ENCODE peak calls at places on chromosome 1, in eight cellular contexts. One of them, this sample, is unnamed.

GRCh38 chr1:24803987-24804530 is 58.8 kb downstream of the CLIC4 start:
- DNase-seq in A549: no peak
- DNase-seq in cardiac muscle cell: peak
- DNase-seq in OCI-LY7: no peak
- DNase-seq in thoracic aorta: no peak
- DNase-seq in uterus: no peak
- DNase-seq in fibroblast of lung: no peak
- DNase-seq in fibroblast of mammary gland: no peak
- DNase-seq in this sample: no peak

GRCh38 chr1:57101171-57101570 is 135.4 kb upstream of the C8B start:
- DNase-seq in A549: no peak
- DNase-seq in cardiac muscle cell: no peak
- DNase-seq in fibroblast of mammary gland: peak
- DNase-seq in fibroblast of lung: peak
- DNase-seq in uterus: no peak
- DNase-seq in thoracic aorta: no peak
- DNase-seq in OCI-LY7: no peak
- DNase-seq in this sample: no peak

GRCh38 chr1:208069317-208069716 is 158.4 kb upstream of the CD34 start:
- DNase-seq in fibroblast of mammary gland: no peak
- DNase-seq in A549: no peak
- DNase-seq in cardiac muscle cell: no peak
- DNase-seq in uterus: no peak
- DNase-seq in fibroblast of lung: no peak
- DNase-seq in thoracic aorta: no peak
- DNase-seq in OCI-LY7: no peak
- DNase-seq in this sample: no peak

GRCh38 chr1:7646981-7647901 is 123.9 kb upstream of the VAMP3 start:
- DNase-seq in thoracic aorta: no peak
- DNase-seq in fibroblast of mammary gland: peak
- DNase-seq in fibroblast of lung: peak
- DNase-seq in cardiac muscle cell: peak
- DNase-seq in OCI-LY7: peak
- DNase-seq in uterus: peak
- DNase-seq in A549: peak
- DNase-seq in this sample: peak

GRCh38 chr1:14825396-14825795 is 226.9 kb downstream of the KAZN start:
- DNase-seq in A549: no peak
- DNase-seq in OCI-LY7: no peak
- DNase-seq in cardiac muscle cell: no peak
- DNase-seq in fibroblast of mammary gland: no peak
- DNase-seq in uterus: no peak
- DNase-seq in thoracic aorta: no peak
- DNase-seq in fibroblast of lung: no peak
- DNase-seq in this sample: no peak

GRCh38 chr1:47991187-47991586 is 6.0 kb downstream of the TRABD2B start:
- DNase-seq in uterus: no peak
- DNase-seq in thoracic aorta: no peak
- DNase-seq in OCI-LY7: no peak
- DNase-seq in A549: no peak
- DNase-seq in fibroblast of mammary gland: peak
- DNase-seq in cardiac muscle cell: no peak
- DNase-seq in fibroblast of lung: peak
- DNase-seq in this sample: peak

GRCh38 chr1:34779526-34779925 is 1.5 kb upstream of the GJB3 start:
- DNase-seq in OCI-LY7: no peak
- DNase-seq in fibroblast of lung: no peak
- DNase-seq in fibroblast of mammary gland: no peak
- DNase-seq in thoracic aorta: no peak
- DNase-seq in cardiac muscle cell: no peak
- DNase-seq in A549: no peak
- DNase-seq in uterus: no peak
- DNase-seq in this sample: no peak

GRCh38 chr1:3817821-3818597 is 21.7 kb upstream of the LRRC47 start:
- DNase-seq in cardiac muscle cell: no peak
- DNase-seq in fibroblast of mammary gland: no peak
- DNase-seq in OCI-LY7: no peak
- DNase-seq in fibroblast of lung: no peak
- DNase-seq in uterus: no peak
- DNase-seq in A549: no peak
- DNase-seq in thoracic aorta: no peak
- DNase-seq in this sample: no peak

GRCh38 chr1:223421676-223422075 is 28.5 kb downstream of the CCDC185 start:
- DNase-seq in cardiac muscle cell: no peak
- DNase-seq in thoracic aorta: no peak
- DNase-seq in OCI-LY7: no peak
- DNase-seq in fibroblast of lung: no peak
- DNase-seq in uterus: no peak
- DNase-seq in A549: no peak
- DNase-seq in fibroblast of mammary gland: no peak
- DNase-seq in this sample: no peak

GRCh38 chr1:209815931-209816338 is 10.0 kb upstream of the IRF6 start:
- DNase-seq in thoracic aorta: no peak
- DNase-seq in uterus: no peak
- DNase-seq in A549: no peak
- DNase-seq in fibroblast of mammary gland: no peak
- DNase-seq in OCI-LY7: no peak
- DNase-seq in fibroblast of lung: no peak
- DNase-seq in cardiac muscle cell: no peak
- DNase-seq in this sample: no peak

GRCh38 chr1:32329931-32330466 is 6.0 kb downstream of the MARCKSL1 start:
- DNase-seq in fibroblast of mammary gland: no peak
- DNase-seq in A549: no peak
- DNase-seq in uterus: no peak
- DNase-seq in cardiac muscle cell: no peak
- DNase-seq in thoracic aorta: no peak
- DNase-seq in fibroblast of lung: no peak
- DNase-seq in OCI-LY7: no peak
- DNase-seq in this sample: no peak

GRCh38 chr1:235867903-235868469 is 1.3 kb upstream of the LYST start:
- DNase-seq in A549: no peak
- DNase-seq in OCI-LY7: peak
- DNase-seq in fibroblast of lung: no peak
- DNase-seq in uterus: no peak
- DNase-seq in cardiac muscle cell: no peak
- DNase-seq in fibroblast of mammary gland: no peak
- DNase-seq in thoracic aorta: no peak
- DNase-seq in this sample: no peak

GRCh38 chr1:202084791-202085681 is 37.7 kb upstream of the GPR37L1 start:
- DNase-seq in fibroblast of lung: no peak
- DNase-seq in fibroblast of mammary gland: no peak
- DNase-seq in OCI-LY7: no peak
- DNase-seq in A549: peak
- DNase-seq in cardiac muscle cell: no peak
- DNase-seq in thoracic aorta: no peak
- DNase-seq in uterus: no peak
- DNase-seq in this sample: no peak

GRCh38 chr1:202086579-202087350 is 36.0 kb upstream of the GPR37L1 start:
- DNase-seq in OCI-LY7: no peak
- DNase-seq in A549: no peak
- DNase-seq in fibroblast of mammary gland: no peak
- DNase-seq in thoracic aorta: no peak
- DNase-seq in cardiac muscle cell: no peak
- DNase-seq in uterus: no peak
- DNase-seq in fibroblast of lung: no peak
- DNase-seq in this sample: no peak

GRCh38 chr1:202081992-202082391 is 40.7 kb upstream of the GPR37L1 start:
- DNase-seq in cardiac muscle cell: peak
- DNase-seq in thoracic aorta: no peak
- DNase-seq in A549: no peak
- DNase-seq in OCI-LY7: no peak
- DNase-seq in fibroblast of mammary gland: no peak
- DNase-seq in uterus: no peak
- DNase-seq in fibroblast of lung: no peak
- DNase-seq in this sample: no peak

GRCh38 chr1:202088216-202088615 is 34.5 kb upstream of the GPR37L1 start:
- DNase-seq in uterus: no peak
- DNase-seq in A549: no peak
- DNase-seq in fibroblast of lung: no peak
- DNase-seq in thoracic aorta: no peak
- DNase-seq in OCI-LY7: no peak
- DNase-seq in fibroblast of mammary gland: no peak
- DNase-seq in cardiac muscle cell: no peak
- DNase-seq in this sample: no peak

GRCh38 chr1:202085682-202086373 is 36.9 kb upstream of the GPR37L1 start:
- DNase-seq in OCI-LY7: no peak
- DNase-seq in uterus: no peak
- DNase-seq in cardiac muscle cell: no peak
- DNase-seq in thoracic aorta: no peak
- DNase-seq in A549: peak
- DNase-seq in fibroblast of lung: no peak
- DNase-seq in fibroblast of mammary gland: peak
- DNase-seq in this sample: peak
- H3K4me3 ChIP-seq in OCI-LY7: no peak
- H3K4me3 ChIP-seq in uterus: no peak
- H3K4me3 ChIP-seq in cardiac muscle cell: no peak
- H3K4me3 ChIP-seq in thoracic aorta: no peak
- H3K4me3 ChIP-seq in A549: no peak
- H3K4me3 ChIP-seq in fibroblast of lung: no peak
- H3K4me3 ChIP-seq in fibroblast of mammary gland: no peak
- H3K4me3 ChIP-seq in this sample: no peak

DNA sequence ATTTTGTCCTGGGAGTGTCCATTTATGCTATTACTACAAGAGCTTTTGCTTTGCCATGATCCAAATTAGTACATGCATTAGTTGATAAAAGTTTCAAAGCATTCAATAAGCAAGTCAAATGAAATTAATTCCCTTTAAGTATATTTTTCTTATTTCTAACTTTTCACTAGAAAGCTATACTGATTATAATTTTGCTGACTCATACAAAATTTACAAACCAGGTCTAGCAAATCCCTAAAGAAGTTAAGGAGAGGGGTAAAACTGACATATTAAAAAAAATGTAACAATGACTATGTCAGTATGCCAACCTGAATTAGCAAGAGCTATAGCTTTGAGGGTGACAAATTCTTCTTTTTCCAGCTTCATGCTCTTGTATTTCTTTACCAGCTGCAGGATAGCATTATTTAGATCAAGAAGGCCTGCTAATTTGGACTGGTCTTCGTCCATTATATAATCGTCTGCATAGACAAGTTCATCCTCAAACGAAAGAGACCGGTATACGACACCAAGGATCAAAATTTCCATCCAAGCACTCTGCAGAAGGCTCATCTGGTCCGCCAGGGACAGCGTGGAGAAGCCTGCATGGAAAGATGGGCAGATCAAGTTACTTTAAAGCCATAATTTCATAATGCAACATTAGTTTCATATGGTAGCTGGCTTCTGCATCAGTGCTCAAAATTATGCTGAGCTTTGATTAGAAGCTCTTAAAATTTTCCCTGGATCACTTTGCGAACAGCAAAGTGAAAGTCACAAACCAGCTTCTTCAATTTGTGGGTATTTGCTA is 95.8 kb upstream of the USH2A start:
- DNase-seq in fibroblast of lung: no peak
- DNase-seq in fibroblast of mammary gland: no peak
- DNase-seq in uterus: no peak
- DNase-seq in A549: no peak
- DNase-seq in thoracic aorta: no peak
- DNase-seq in cardiac muscle cell: no peak
- DNase-seq in OCI-LY7: no peak
- DNase-seq in this sample: no peak
- TF ChIP-seq CTCF in fibroblast of lung: no peak
- TF ChIP-seq CTCF in fibroblast of mammary gland: no peak
- TF ChIP-seq CTCF in uterus: no peak
- TF ChIP-seq CTCF in A549: no peak
- TF ChIP-seq CTCF in thoracic aorta: no peak
- TF ChIP-seq CTCF in cardiac muscle cell: no peak
- TF ChIP-seq CTCF in OCI-LY7: no peak
- TF ChIP-seq CTCF in this sample: no peak

GRCh38 chr1:85604598-85604997 is 24.0 kb downstream of the CCN1 start:
- DNase-seq in A549: no peak
- DNase-seq in thoracic aorta: no peak
- DNase-seq in uterus: no peak
- DNase-seq in fibroblast of lung: no peak
- DNase-seq in OCI-LY7: no peak
- DNase-seq in fibroblast of mammary gland: no peak
- DNase-seq in cardiac muscle cell: no peak
- DNase-seq in this sample: no peak
- H3K4me3 ChIP-seq in A549: no peak
- H3K4me3 ChIP-seq in thoracic aorta: no peak
- H3K4me3 ChIP-seq in uterus: no peak
- H3K4me3 ChIP-seq in fibroblast of lung: no peak
- H3K4me3 ChIP-seq in OCI-LY7: no peak
- H3K4me3 ChIP-seq in fibroblast of mammary gland: no peak
- H3K4me3 ChIP-seq in cardiac muscle cell: no peak
- H3K4me3 ChIP-seq in this sample: no peak

GRCh38 chr1:234322097-234322496 is 51.2 kb upstream of the COA6 start:
- DNase-seq in thoracic aorta: no peak
- DNase-seq in cardiac muscle cell: no peak
- DNase-seq in A549: no peak
- DNase-seq in fibroblast of lung: no peak
- DNase-seq in fibroblast of mammary gland: no peak
- DNase-seq in OCI-LY7: no peak
- DNase-seq in uterus: no peak
- DNase-seq in this sample: no peak

GRCh38 chr1:234324668-234325225 is 48.5 kb upstream of the COA6 start:
- DNase-seq in A549: no peak
- DNase-seq in cardiac muscle cell: no peak
- DNase-seq in fibroblast of lung: no peak
- DNase-seq in thoracic aorta: no peak
- DNase-seq in uterus: no peak
- DNase-seq in OCI-LY7: no peak
- DNase-seq in fibroblast of mammary gland: no peak
- DNase-seq in this sample: no peak

GRCh38 chr1:234321211-234321610 is 52.0 kb upstream of the COA6 start:
- DNase-seq in fibroblast of mammary gland: no peak
- DNase-seq in OCI-LY7: peak
- DNase-seq in cardiac muscle cell: no peak
- DNase-seq in fibroblast of lung: no peak
- DNase-seq in thoracic aorta: no peak
- DNase-seq in uterus: no peak
- DNase-seq in A549: no peak
- DNase-seq in this sample: no peak

GRCh38 chr1:234320549-234320948 is 52.7 kb upstream of the COA6 start:
- DNase-seq in fibroblast of lung: no peak
- DNase-seq in A549: no peak
- DNase-seq in thoracic aorta: no peak
- DNase-seq in uterus: no peak
- DNase-seq in cardiac muscle cell: no peak
- DNase-seq in fibroblast of mammary gland: no peak
- DNase-seq in OCI-LY7: no peak
- DNase-seq in this sample: no peak

DNA sequence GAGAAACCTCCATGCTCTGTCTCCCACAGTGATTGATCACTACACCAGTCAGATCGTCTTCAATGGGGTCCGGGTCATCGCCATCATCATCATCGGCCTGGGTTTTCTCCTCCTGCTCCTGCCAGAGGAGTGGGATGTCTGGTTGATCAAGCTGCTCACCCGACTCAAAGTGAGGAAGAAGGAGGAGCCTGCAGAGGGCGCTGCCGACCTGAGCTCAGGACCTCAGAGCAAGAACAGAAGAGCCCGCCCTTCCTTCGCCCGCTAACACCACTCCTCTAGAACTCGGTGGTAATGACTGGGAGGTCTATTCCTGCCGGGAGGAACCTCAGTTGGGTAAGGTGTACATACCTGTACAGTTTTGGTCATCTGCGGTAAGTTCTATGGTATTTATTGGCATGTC is 50.3 kb upstream of the COA6 start:
- DNase-seq in OCI-LY7: peak
- DNase-seq in cardiac muscle cell: peak
- DNase-seq in thoracic aorta: no peak
- DNase-seq in fibroblast of lung: peak
- DNase-seq in uterus: no peak
- DNase-seq in fibroblast of mammary gland: peak
- DNase-seq in A549: peak
- DNase-seq in this sample: peak
- TF ChIP-seq CTCF in OCI-LY7: peak
- TF ChIP-seq CTCF in cardiac muscle cell: peak
- TF ChIP-seq CTCF in thoracic aorta: no peak
- TF ChIP-seq CTCF in fibroblast of lung: peak
- TF ChIP-seq CTCF in uterus: no peak
- TF ChIP-seq CTCF in fibroblast of mammary gland: peak
- TF ChIP-seq CTCF in A549: peak
- TF ChIP-seq CTCF in this sample: peak

This sample was measured in cardiac fibroblast.